ENCODE peak calls at places on chromosome 10, in ten cellular contexts. One of them, this sample, is unnamed.

GRCh38 chr10:131689486-131689885 is 211.3 kb upstream of the PPP2R2D start:
- DNase-seq in A549: no peak
- DNase-seq in astrocyte: no peak
- DNase-seq in spleen: peak; percentile 67
- DNase-seq in adrenal gland: no peak
- DNase-seq in body of pancreas: no peak
- DNase-seq in BJ: no peak
- DNase-seq in AG04449: no peak
- DNase-seq in AG10803: no peak
- DNase-seq in GM23338: no peak
- DNase-seq in this sample: no peak

GRCh38 chr10:49107111-49107889 is 8.0 kb downstream of the VSTM4 start:
- DNase-seq in astrocyte: no peak
- DNase-seq in BJ: no peak
- DNase-seq in GM23338: no peak
- DNase-seq in AG10803: no peak
- DNase-seq in spleen: no peak
- DNase-seq in A549: no peak
- DNase-seq in body of pancreas: no peak
- DNase-seq in adrenal gland: no peak
- DNase-seq in AG04449: no peak
- DNase-seq in this sample: no peak

GRCh38 chr10:26486985-26487850 is 49.1 kb downstream of the APBB1IP start:
- DNase-seq in GM23338: no peak
- DNase-seq in adrenal gland: no peak
- DNase-seq in A549: peak; percentile 76
- DNase-seq in BJ: peak; percentile 98
- DNase-seq in astrocyte: peak; percentile 97
- DNase-seq in AG10803: peak; percentile 96
- DNase-seq in AG04449: peak; percentile 12
- DNase-seq in body of pancreas: no peak
- DNase-seq in spleen: no peak
- DNase-seq in this sample: peak; percentile 58

GRCh38 chr10:112953075-112953501 is 3.0 kb downstream of the TCF7L2 start:
- DNase-seq in astrocyte: peak; percentile 26
- DNase-seq in adrenal gland: peak; percentile 32
- DNase-seq in AG10803: no peak
- DNase-seq in A549: no peak
- DNase-seq in spleen: peak; percentile 80
- DNase-seq in BJ: no peak
- DNase-seq in body of pancreas: peak; percentile 45
- DNase-seq in GM23338: peak; percentile 60
- DNase-seq in AG04449: no peak
- DNase-seq in this sample: no peak

GRCh38 chr10:78316451-78316931 is 282.8 kb downstream of the RPS24 start:
- DNase-seq in GM23338: no peak
- DNase-seq in body of pancreas: no peak
- DNase-seq in adrenal gland: peak; percentile 11
- DNase-seq in A549: no peak
- DNase-seq in AG04449: no peak
- DNase-seq in BJ: peak; percentile 82
- DNase-seq in astrocyte: peak; percentile 47
- DNase-seq in spleen: no peak
- DNase-seq in AG10803: peak; percentile 78
- DNase-seq in this sample: no peak

GRCh38 chr10:84428711-84429110 is 100.3 kb downstream of the CCSER2 start:
- DNase-seq in BJ: no peak
- DNase-seq in AG10803: peak; percentile 26
- DNase-seq in GM23338: no peak
- DNase-seq in body of pancreas: no peak
- DNase-seq in spleen: no peak
- DNase-seq in adrenal gland: no peak
- DNase-seq in astrocyte: no peak
- DNase-seq in A549: no peak
- DNase-seq in AG04449: no peak
- DNase-seq in this sample: no peak

GRCh38 chr10:71643904-71644303 is 75.7 kb downstream of the C10orf105 start:
- DNase-seq in BJ: no peak
- DNase-seq in spleen: no peak
- DNase-seq in astrocyte: no peak
- DNase-seq in A549: no peak
- DNase-seq in body of pancreas: no peak
- DNase-seq in AG04449: no peak
- DNase-seq in GM23338: no peak
- DNase-seq in adrenal gland: no peak
- DNase-seq in AG10803: no peak
- DNase-seq in this sample: no peak

GRCh38 chr10:114404171-114405010 is at the start of gene AFAP1L2:
- DNase-seq in astrocyte: no peak
- DNase-seq in body of pancreas: peak; percentile 66
- DNase-seq in AG04449: no peak
- DNase-seq in GM23338: peak; percentile 62
- DNase-seq in adrenal gland: peak; percentile 22
- DNase-seq in A549: peak; percentile 65
- DNase-seq in BJ: no peak
- DNase-seq in spleen: no peak
- DNase-seq in AG10803: no peak
- DNase-seq in this sample: no peak

GRCh38 chr10:106136175-106136574 is 1028.3 kb downstream of the SORCS1 start:
- DNase-seq in body of pancreas: no peak
- DNase-seq in GM23338: no peak
- DNase-seq in astrocyte: no peak
- DNase-seq in adrenal gland: no peak
- DNase-seq in A549: no peak
- DNase-seq in BJ: no peak
- DNase-seq in AG04449: no peak
- DNase-seq in AG10803: no peak
- DNase-seq in spleen: no peak
- DNase-seq in this sample: no peak
- TF ChIP-seq CTCF in body of pancreas: no peak
- TF ChIP-seq CTCF in GM23338: no peak
- TF ChIP-seq CTCF in astrocyte: no peak
- TF ChIP-seq CTCF in adrenal gland: no peak
- TF ChIP-seq CTCF in A549: no peak
- TF ChIP-seq CTCF in BJ: no peak
- TF ChIP-seq CTCF in AG04449: no peak
- TF ChIP-seq CTCF in AG10803: no peak
- TF ChIP-seq CTCF in spleen: no peak
- TF ChIP-seq CTCF in this sample: no peak

DNA sequence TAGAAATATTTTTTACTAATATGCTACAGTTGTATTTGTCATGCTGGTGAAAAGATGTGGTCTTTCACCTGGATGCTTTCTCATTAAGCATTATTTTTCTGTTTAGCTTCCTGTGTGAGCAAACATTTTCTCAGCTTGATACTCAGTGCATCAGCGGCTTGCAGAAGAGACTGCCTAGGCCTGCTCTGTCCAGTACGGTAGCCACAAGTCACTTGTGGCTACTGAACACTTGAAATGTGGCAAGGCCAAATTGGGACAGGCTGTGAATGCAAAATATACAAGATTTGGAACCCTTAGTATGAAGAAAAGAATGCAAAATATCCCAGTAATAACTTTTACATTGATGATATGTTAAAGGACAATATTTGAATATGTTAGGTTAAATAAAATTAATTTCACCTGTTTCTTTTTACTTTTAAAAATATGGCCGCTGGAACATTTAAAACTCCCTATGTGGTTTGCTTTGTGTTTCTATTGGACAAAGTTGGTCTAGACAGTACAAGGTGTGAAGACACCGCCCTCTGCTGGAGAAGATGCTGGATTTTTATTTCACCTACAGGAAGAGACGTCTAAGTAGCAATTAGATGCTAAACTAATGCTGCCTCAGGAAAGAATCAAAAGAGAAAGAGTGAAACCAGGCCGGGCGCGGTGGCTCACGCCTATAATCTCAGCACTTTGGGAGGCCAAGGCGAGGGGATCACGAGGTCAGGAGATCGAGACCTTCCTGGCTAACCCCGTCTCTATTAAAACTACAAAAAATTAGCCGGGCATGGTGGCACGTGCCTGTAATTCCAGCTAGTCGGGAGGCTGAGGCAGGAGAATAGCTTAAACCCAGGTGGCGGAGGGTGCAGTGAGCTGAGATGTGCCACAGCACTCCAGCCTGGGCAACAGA is 5.3 kb downstream of the SRGN start:
- DNase-seq in BJ: peak; percentile 27
- DNase-seq in GM23338: peak; percentile 88
- DNase-seq in astrocyte: peak; percentile 67
- DNase-seq in AG10803: peak; percentile 86
- DNase-seq in A549: peak; percentile 72
- DNase-seq in spleen: peak; percentile 82
- DNase-seq in AG04449: no peak
- DNase-seq in adrenal gland: peak; percentile 82
- DNase-seq in body of pancreas: peak; percentile 85
- DNase-seq in this sample: peak; percentile 83
- H3K4me3 ChIP-seq in BJ: no peak overlapping the region
- H3K4me3 ChIP-seq in GM23338: no peak overlapping the region
- H3K4me3 ChIP-seq in astrocyte: no peak overlapping the region
- H3K4me3 ChIP-seq in AG10803: no peak overlapping the region
- H3K4me3 ChIP-seq in A549: no peak overlapping the region
- H3K4me3 ChIP-seq in spleen: peak overlapping the region; percentile 76
- H3K4me3 ChIP-seq in AG04449: no peak overlapping the region
- H3K4me3 ChIP-seq in adrenal gland: no peak overlapping the region
- H3K4me3 ChIP-seq in body of pancreas: no peak overlapping the region
- H3K4me3 ChIP-seq in this sample: peak overlapping the region; percentile 36

GRCh38 chr10:103510791-103511757 is 17.6 kb downstream of the NEURL1 start:
- DNase-seq in AG10803: no peak
- DNase-seq in body of pancreas: no peak
- DNase-seq in AG04449: no peak
- DNase-seq in BJ: no peak
- DNase-seq in astrocyte: no peak
- DNase-seq in adrenal gland: no peak
- DNase-seq in GM23338: no peak
- DNase-seq in A549: no peak
- DNase-seq in spleen: peak; percentile 36
- DNase-seq in this sample: no peak

GRCh38 chr10:103514244-103514643 is 20.7 kb downstream of the NEURL1 start:
- DNase-seq in adrenal gland: no peak
- DNase-seq in A549: no peak
- DNase-seq in AG04449: no peak
- DNase-seq in body of pancreas: no peak
- DNase-seq in astrocyte: no peak
- DNase-seq in BJ: no peak
- DNase-seq in spleen: peak; percentile 20
- DNase-seq in AG10803: no peak
- DNase-seq in GM23338: no peak
- DNase-seq in this sample: no peak

GRCh38 chr10:103512166-103512565 is 18.7 kb downstream of the NEURL1 start:
- DNase-seq in astrocyte: no peak
- DNase-seq in adrenal gland: no peak
- DNase-seq in AG04449: no peak
- DNase-seq in GM23338: no peak
- DNase-seq in A549: no peak
- DNase-seq in body of pancreas: no peak
- DNase-seq in BJ: no peak
- DNase-seq in AG10803: no peak
- DNase-seq in spleen: peak; percentile 36
- DNase-seq in this sample: no peak

GRCh38 chr10:103512591-103513382 is 19.3 kb downstream of the NEURL1 start:
- DNase-seq in BJ: no peak
- DNase-seq in astrocyte: no peak
- DNase-seq in GM23338: no peak
- DNase-seq in AG04449: no peak
- DNase-seq in AG10803: no peak
- DNase-seq in A549: no peak
- DNase-seq in adrenal gland: no peak
- DNase-seq in spleen: no peak
- DNase-seq in body of pancreas: peak; percentile 75
- DNase-seq in this sample: no peak

DNA sequence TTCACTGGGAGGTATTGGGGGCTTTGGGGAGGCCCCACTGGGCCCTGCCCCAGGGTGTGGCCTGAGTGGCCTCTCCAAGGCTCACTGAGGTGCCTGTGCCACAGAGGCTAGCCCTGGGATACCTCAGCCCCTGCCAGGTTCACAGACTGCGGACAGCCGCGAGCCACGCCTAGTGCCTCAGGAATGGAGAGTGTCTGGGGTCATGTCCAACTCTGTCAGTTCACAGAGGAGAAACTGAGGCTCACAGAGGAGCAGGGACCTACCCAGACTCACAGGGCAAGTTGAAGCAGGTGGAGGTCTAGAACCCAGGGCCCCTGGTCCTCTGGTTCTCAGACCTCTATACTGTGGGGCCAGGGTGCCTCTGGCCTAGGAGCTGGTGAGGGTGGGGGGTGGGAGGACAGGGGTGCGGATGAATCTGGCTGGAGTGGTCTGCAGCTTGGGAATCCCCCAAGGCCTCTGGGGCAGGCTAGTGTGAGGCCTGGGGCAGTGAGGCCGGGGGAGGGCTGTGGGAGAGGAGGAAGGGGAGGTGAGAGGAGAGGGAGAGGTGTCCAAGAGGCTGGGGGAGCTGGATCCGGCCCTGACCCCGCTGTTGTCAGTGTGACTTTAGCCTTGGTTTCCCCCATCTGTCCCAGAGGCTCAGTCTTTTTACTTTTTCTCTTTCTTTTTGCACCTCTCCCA is 20.0 kb downstream of the NEURL1 start:
- DNase-seq in A549: no peak
- DNase-seq in astrocyte: no peak
- DNase-seq in AG10803: no peak
- DNase-seq in AG04449: no peak
- DNase-seq in GM23338: no peak
- DNase-seq in BJ: no peak
- DNase-seq in spleen: peak; percentile 49
- DNase-seq in adrenal gland: no peak
- DNase-seq in body of pancreas: no peak
- DNase-seq in this sample: no peak
- TF ChIP-seq CTCF in A549: no peak
- TF ChIP-seq CTCF in astrocyte: no peak
- TF ChIP-seq CTCF in AG10803: no peak
- TF ChIP-seq CTCF in AG04449: no peak
- TF ChIP-seq CTCF in GM23338: no peak
- TF ChIP-seq CTCF in BJ: no peak
- TF ChIP-seq CTCF in spleen: no peak
- TF ChIP-seq CTCF in adrenal gland: no peak
- TF ChIP-seq CTCF in body of pancreas: no peak
- TF ChIP-seq CTCF in this sample: no peak

GRCh38 chr10:30999084-30999712 is 32.5 kb downstream of the ZNF438 start:
- DNase-seq in spleen: no peak
- DNase-seq in astrocyte: no peak
- DNase-seq in GM23338: no peak
- DNase-seq in AG04449: no peak
- DNase-seq in AG10803: peak; percentile 30
- DNase-seq in adrenal gland: no peak
- DNase-seq in A549: no peak
- DNase-seq in BJ: no peak
- DNase-seq in body of pancreas: no peak
- DNase-seq in this sample: no peak

GRCh38 chr10:30995081-30995480 is 36.6 kb downstream of the ZNF438 start:
- DNase-seq in AG04449: no peak
- DNase-seq in BJ: no peak
- DNase-seq in AG10803: no peak
- DNase-seq in GM23338: no peak
- DNase-seq in A549: no peak
- DNase-seq in body of pancreas: no peak
- DNase-seq in adrenal gland: no peak
- DNase-seq in astrocyte: no peak
- DNase-seq in spleen: no peak
- DNase-seq in this sample: no peak

GRCh38 chr10:31000071-31000787 is 31.4 kb downstream of the ZNF438 start:
- DNase-seq in AG10803: no peak
- DNase-seq in spleen: no peak
- DNase-seq in body of pancreas: no peak
- DNase-seq in adrenal gland: no peak
- DNase-seq in AG04449: no peak
- DNase-seq in BJ: no peak
- DNase-seq in A549: no peak
- DNase-seq in astrocyte: no peak
- DNase-seq in GM23338: no peak
- DNase-seq in this sample: no peak

GRCh38 chr10:30996481-30996980 is 35.1 kb downstream of the ZNF438 start:
- DNase-seq in adrenal gland: no peak
- DNase-seq in body of pancreas: no peak
- DNase-seq in astrocyte: no peak
- DNase-seq in AG10803: peak; percentile 63
- DNase-seq in A549: no peak
- DNase-seq in GM23338: no peak
- DNase-seq in AG04449: no peak
- DNase-seq in spleen: no peak
- DNase-seq in BJ: no peak
- DNase-seq in this sample: no peak

DNA sequence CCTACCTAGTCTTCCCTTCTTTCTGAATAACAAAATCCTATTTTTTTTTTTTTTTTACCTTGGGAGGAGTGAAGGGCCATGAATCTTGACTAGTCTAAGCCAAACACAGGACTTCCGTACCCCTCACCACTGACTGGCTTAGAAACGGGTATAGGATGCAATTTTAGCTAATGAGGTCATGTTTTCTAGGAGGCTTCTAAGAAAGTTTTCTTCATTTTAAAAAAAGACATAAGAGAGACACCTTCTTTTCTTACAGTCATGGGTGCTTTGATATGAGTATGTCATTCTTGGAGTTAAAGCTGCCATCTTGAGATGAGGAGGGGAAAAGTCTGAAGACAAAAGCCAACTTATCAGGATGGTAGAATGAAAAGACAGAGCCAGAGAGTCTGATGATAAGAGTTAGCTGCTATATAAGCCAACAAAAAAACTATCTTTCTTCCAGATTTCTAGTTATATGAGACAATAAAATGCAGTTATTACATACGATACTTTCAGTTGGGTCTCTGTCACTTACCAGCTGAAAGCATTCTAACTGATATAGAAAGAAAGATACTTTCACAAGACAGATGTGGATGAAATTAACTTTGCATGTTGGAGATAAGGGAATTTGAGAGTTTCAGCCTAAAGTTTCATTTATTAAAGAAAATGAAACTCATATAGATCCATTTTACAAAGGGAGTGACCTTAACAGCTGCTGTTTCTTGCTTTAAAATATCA is 34.0 kb downstream of the ZNF438 start:
- DNase-seq in BJ: no peak
- DNase-seq in AG10803: no peak
- DNase-seq in AG04449: no peak
- DNase-seq in spleen: no peak
- DNase-seq in body of pancreas: no peak
- DNase-seq in GM23338: no peak
- DNase-seq in adrenal gland: no peak
- DNase-seq in astrocyte: no peak
- DNase-seq in A549: no peak
- DNase-seq in this sample: no peak
- H3K4me3 ChIP-seq in BJ: no peak overlapping the region
- H3K4me3 ChIP-seq in AG10803: no peak overlapping the region
- H3K4me3 ChIP-seq in AG04449: no peak overlapping the region
- H3K4me3 ChIP-seq in spleen: peak overlapping the region; percentile 61
- H3K4me3 ChIP-seq in body of pancreas: no peak overlapping the region
- H3K4me3 ChIP-seq in GM23338: no peak overlapping the region
- H3K4me3 ChIP-seq in adrenal gland: no peak overlapping the region
- H3K4me3 ChIP-seq in astrocyte: no peak overlapping the region
- H3K4me3 ChIP-seq in A549: no peak overlapping the region
- H3K4me3 ChIP-seq in this sample: no peak overlapping the region

This sample was measured in GM12864.